ENCODE peak calls at places on chromosomes 11 and 22, in eight cellular contexts. Y is IMR-90, S is A549, L is PC-9, T is fibroblast of lung, H is endothelial cell of umbilical vein, V is right atrium auricular region, K is neural progenitor cell. B is an unnamed sample. For H3K4me1, the result is how much of the 10 kb centered on the place peaks cover.

GRCh38 chr22:28029962-28030361 is 110.9 kb upstream of the PITPNB start:
- DNase-seq in Y (no peak), S (no peak), L (no peak), T (no peak), H (no peak), V (peak), K (no peak), B (no peak)

GRCh38 chr11:14308114-14308896 is 50.7 kb downstream of the RRAS2 start:
- DNase-seq in Y (peak), S (peak), L (no peak), T (peak), H (peak), V (no peak), K (peak), B (no peak)

GRCh38 chr11:67437082-67437821 is at the start of gene PTPRCAP:
- DNase-seq in Y (no peak), S (no peak), L (no peak), T (no peak), H (no peak), V (no peak), K (no peak), B (no peak)

GRCh38 chr11:12787847-12788246 is 113.6 kb downstream of the TEAD1 start:
- DNase-seq in Y (peak), S (no peak), L (peak), T (peak), H (peak), V (no peak), K (no peak), B (no peak)

GRCh38 chr22:50657925-50658324 is 14.7 kb upstream of the SHANK3 start:
- DNase-seq in Y (peak), S (no peak), L (no peak), T (peak), H (no peak), V (peak), K (no peak), B (no peak)

GRCh38 chr11:117189941-117190544 is 9.1 kb upstream of the TAGLN start:
- DNase-seq in Y (no peak), S (no peak), L (no peak), T (no peak), H (no peak), V (no peak), K (no peak), B (no peak)

GRCh38 chr22:46534901-46535630 is 2.4 kb downstream of the CELSR1 start:
- DNase-seq in Y (no peak), S (no peak), L (no peak), T (no peak), H (no peak), V (no peak), K (no peak), B (no peak)

GRCh38 chr22:39999144-39999757 is 4.5 kb downstream of the FAM83F start:
- DNase-seq in Y (peak), S (peak), L (peak), T (peak), H (no peak), V (no peak), K (peak), B (no peak)

GRCh38 chr11:74784234-74784633 is 35.6 kb downstream of the RNF169 start:
- DNase-seq in Y (no peak), S (no peak), L (no peak), T (no peak), H (no peak), V (no peak), K (no peak), B (no peak)

GRCh38 chr22:45554040-45554406 is 51.3 kb downstream of the FBLN1 start:
- DNase-seq in Y (no peak), S (peak), L (no peak), T (no peak), H (no peak), V (no peak), K (no peak), B (no peak)

GRCh38 chr11:79543101-79543500 is 102.3 kb upstream of the TENM4 start:
- DNase-seq in Y (no peak), S (no peak), L (no peak), T (no peak), H (no peak), V (no peak), K (no peak), B (no peak)

GRCh38 chr11:57792060-57792541 is 30.5 kb downstream of the CTNND1 start:
- DNase-seq in Y (peak), S (no peak), L (no peak), T (peak), H (peak), V (peak), K (no peak), B (no peak)

DNA sequence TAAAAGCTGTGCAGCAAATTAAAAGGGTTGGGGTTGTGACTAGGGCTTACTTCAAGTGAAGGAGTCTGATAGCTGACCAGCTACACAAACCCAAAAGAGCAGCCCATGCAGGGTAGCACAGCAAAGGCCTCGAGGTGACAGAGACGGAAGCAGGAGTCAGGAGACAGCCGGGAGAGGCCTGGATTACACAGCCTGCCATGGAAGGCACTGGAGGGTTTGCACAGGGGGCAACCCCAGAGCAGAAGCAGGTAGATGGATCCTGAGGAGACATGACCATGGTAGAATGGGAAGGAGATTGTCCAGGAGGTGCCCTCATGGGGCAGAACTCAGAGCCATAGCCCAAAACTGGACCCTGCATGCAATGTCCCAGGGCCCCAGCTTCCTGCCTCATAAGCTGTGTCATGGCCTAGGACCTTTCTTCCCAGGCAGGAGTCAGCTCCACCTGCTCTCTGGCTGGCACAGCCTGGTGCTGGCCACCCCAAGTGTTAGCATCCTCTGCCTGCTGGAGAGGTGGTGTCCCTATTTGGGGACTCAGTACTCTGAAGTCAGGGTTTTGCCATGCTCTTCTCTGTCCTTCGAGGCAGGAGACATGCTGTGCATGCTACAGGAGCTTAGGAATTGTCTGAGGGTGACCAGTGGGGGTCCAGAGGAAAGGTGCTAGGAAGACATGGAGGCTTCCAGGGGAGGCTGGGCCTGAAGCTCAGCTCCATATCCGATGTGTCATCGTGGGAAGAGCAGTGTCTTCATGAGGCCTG is 33.3 kb downstream of the RSPH14 start:
- DNase-seq in Y (no peak), S (no peak), L (no peak), T (no peak), H (no peak), V (no peak), K (no peak), B (no peak)
- H3K4me1 ChIP-seq in Y (under half), S (under half), L (under half), T (under half), H (under half), V (under half), K (under half), B (under half)

GRCh38 chr11:8858808-8859207 is 52.2 kb upstream of the AKIP1 start:
- DNase-seq in Y (no peak), S (no peak), L (no peak), T (no peak), H (no peak), V (no peak), K (no peak), B (no peak)
- TF ChIP-seq CTCF in Y (no peak), S (no peak), L (no peak), T (no peak), H (no peak), V (no peak), K (no peak), B (no peak)

GRCh38 chr11:130414107-130415088 is 14.0 kb downstream of the ADAMTS8 start:
- DNase-seq in Y (peak), S (no peak), L (no peak), T (no peak), H (no peak), V (no peak), K (no peak), B (no peak)
- H3K27ac ChIP-seq in Y (peak), S (peak), L (no peak), T (peak), H (no peak), V (no peak), K (no peak), B (peak)

GRCh38 chr11:65425971-65426838 is 3.6 kb downstream of the NEAT1 start:
- DNase-seq in Y (peak), S (no peak), L (no peak), T (peak), H (peak), V (peak), K (no peak), B (peak)
- H3K4me1 ChIP-seq in Y (under half), S (under half), L (half or more), T (under half), H (under half), V (under half), K (under half), B (under half)

GRCh38 chr11:34631297-34631696 is 10.4 kb downstream of the EHF start:
- DNase-seq in Y (no peak), S (no peak), L (no peak), T (no peak), H (no peak), V (no peak), K (no peak), B (no peak)

GRCh38 chr11:34632105-34632780 is 11.3 kb downstream of the EHF start:
- DNase-seq in Y (no peak), S (no peak), L (peak), T (no peak), H (no peak), V (no peak), K (peak), B (no peak)

GRCh38 chr11:34633640-34633989 is 12.7 kb downstream of the EHF start:
- DNase-seq in Y (no peak), S (no peak), L (peak), T (no peak), H (no peak), V (no peak), K (no peak), B (no peak)

GRCh38 chr11:34630544-34630943 is 9.7 kb downstream of the EHF start:
- DNase-seq in Y (no peak), S (no peak), L (peak), T (no peak), H (no peak), V (no peak), K (no peak), B (no peak)

GRCh38 chr11:34631737-34632104 is 10.8 kb downstream of the EHF start:
- DNase-seq in Y (no peak), S (no peak), L (peak), T (no peak), H (no peak), V (no peak), K (no peak), B (no peak)
- TF ChIP-seq CTCF in Y (no peak), S (no peak), L (no peak), T (no peak), H (no peak), V (no peak), K (no peak), B (no peak)

DNA sequence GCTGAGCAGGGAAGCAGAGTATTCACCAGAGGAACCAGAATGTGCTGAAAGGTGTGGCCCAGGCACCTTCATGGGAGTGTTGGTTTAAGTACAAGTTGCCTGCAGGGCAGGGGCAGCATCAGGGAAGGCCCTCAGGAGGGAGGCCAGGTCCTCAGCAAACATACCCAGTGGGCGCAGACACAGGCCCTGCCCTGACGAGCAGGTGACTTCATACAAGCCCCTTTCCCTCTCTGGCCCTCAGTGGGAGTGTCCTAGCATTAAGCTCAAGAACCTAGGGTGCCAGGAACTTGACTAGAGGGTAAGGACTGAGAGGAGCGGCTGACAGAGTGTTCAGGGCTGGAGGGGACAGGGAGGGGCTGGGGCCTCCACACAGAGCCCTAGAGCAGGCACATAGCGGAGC is 7.5 kb upstream of the CASTOR1 start:
- DNase-seq in Y (no peak), S (no peak), L (no peak), T (no peak), H (no peak), V (no peak), K (no peak), B (no peak)
- H3K27ac ChIP-seq in Y (no peak), S (no peak), L (no peak), T (no peak), H (no peak), V (no peak), K (no peak), B (no peak)

GRCh38 chr11:2387266-2387982 is 10.3 kb downstream of the CD81 start:
- DNase-seq in Y (peak), S (no peak), L (no peak), T (peak), H (no peak), V (no peak), K (peak), B (no peak)
- H3K4me1 ChIP-seq in Y (half or more), S (under half), L (under half), T (half or more), H (under half), V (half or more), K (under half), B (under half)

B was measured in foreskin keratinocyte.